ENCODE peak calls at places on chromosomes 11 and 22, in seven cellular contexts. One of them, this sample, is unnamed.

GRCh38 chr11:131666617-131667016 is 296.2 kb downstream of the NTM start:
- DNase-seq in IMR-90: peak
- DNase-seq in lower lobe of right lung: no peak
- DNase-seq in naive thymus-derived CD4-positive, alpha-beta T cell: no peak
- DNase-seq in right lobe of liver: no peak
- DNase-seq in kidney: no peak
- DNase-seq in brain microvascular endothelial cell: no peak
- DNase-seq in this sample: no peak

GRCh38 chr11:47863189-47863892 is 15.2 kb upstream of the NUP160 start:
- DNase-seq in IMR-90: peak
- DNase-seq in lower lobe of right lung: no peak
- DNase-seq in naive thymus-derived CD4-positive, alpha-beta T cell: peak
- DNase-seq in right lobe of liver: no peak
- DNase-seq in kidney: no peak
- DNase-seq in brain microvascular endothelial cell: peak
- DNase-seq in this sample: no peak

GRCh38 chr11:16511109-16511806 is 154.9 kb upstream of the SOX6 start:
- DNase-seq in IMR-90: peak
- DNase-seq in lower lobe of right lung: no peak
- DNase-seq in naive thymus-derived CD4-positive, alpha-beta T cell: no peak
- DNase-seq in right lobe of liver: no peak
- DNase-seq in kidney: no peak
- DNase-seq in brain microvascular endothelial cell: peak
- DNase-seq in this sample: peak

GRCh38 chr11:120907971-120908370 is 115.9 kb upstream of the TBCEL start:
- DNase-seq in IMR-90: no peak
- DNase-seq in lower lobe of right lung: no peak
- DNase-seq in naive thymus-derived CD4-positive, alpha-beta T cell: no peak
- DNase-seq in right lobe of liver: no peak
- DNase-seq in kidney: no peak
- DNase-seq in brain microvascular endothelial cell: no peak
- DNase-seq in this sample: no peak

GRCh38 chr11:45606514-45607024 is 58.9 kb downstream of the CHST1 start:
- DNase-seq in IMR-90: no peak
- DNase-seq in lower lobe of right lung: no peak
- DNase-seq in naive thymus-derived CD4-positive, alpha-beta T cell: no peak
- DNase-seq in right lobe of liver: no peak
- DNase-seq in kidney: no peak
- DNase-seq in brain microvascular endothelial cell: no peak
- DNase-seq in this sample: no peak

GRCh38 chr11:35857922-35858321 is 85.9 kb upstream of the LDLRAD3 start:
- DNase-seq in IMR-90: no peak
- DNase-seq in lower lobe of right lung: no peak
- DNase-seq in naive thymus-derived CD4-positive, alpha-beta T cell: no peak
- DNase-seq in right lobe of liver: no peak
- DNase-seq in kidney: no peak
- DNase-seq in brain microvascular endothelial cell: no peak
- DNase-seq in this sample: no peak

GRCh38 chr11:93861808-93862207 is 11.4 kb upstream of the VSTM5 start:
- DNase-seq in IMR-90: no peak
- DNase-seq in lower lobe of right lung: no peak
- DNase-seq in naive thymus-derived CD4-positive, alpha-beta T cell: no peak
- DNase-seq in right lobe of liver: no peak
- DNase-seq in kidney: peak
- DNase-seq in brain microvascular endothelial cell: no peak
- DNase-seq in this sample: no peak

GRCh38 chr11:74686792-74687191 is 44.4 kb downstream of the CHRDL2 start:
- DNase-seq in IMR-90: peak
- DNase-seq in lower lobe of right lung: peak
- DNase-seq in naive thymus-derived CD4-positive, alpha-beta T cell: no peak
- DNase-seq in right lobe of liver: no peak
- DNase-seq in kidney: peak
- DNase-seq in brain microvascular endothelial cell: peak
- DNase-seq in this sample: no peak

GRCh38 chr11:117823294-117823940 is 1.1 kb downstream of the FXYD2 start:
- DNase-seq in IMR-90: no peak
- DNase-seq in lower lobe of right lung: no peak
- DNase-seq in naive thymus-derived CD4-positive, alpha-beta T cell: peak
- DNase-seq in right lobe of liver: peak
- DNase-seq in kidney: peak
- DNase-seq in brain microvascular endothelial cell: peak
- DNase-seq in this sample: no peak

GRCh38 chr11:75668508-75669297 is at the start of gene MAP6:
- DNase-seq in IMR-90: no peak
- DNase-seq in lower lobe of right lung: no peak
- DNase-seq in naive thymus-derived CD4-positive, alpha-beta T cell: no peak
- DNase-seq in right lobe of liver: no peak
- DNase-seq in kidney: no peak
- DNase-seq in brain microvascular endothelial cell: no peak
- DNase-seq in this sample: no peak

GRCh38 chr11:114302663-114303062 is 6.5 kb downstream of the NNMT start:
- DNase-seq in IMR-90: no peak
- DNase-seq in lower lobe of right lung: no peak
- DNase-seq in naive thymus-derived CD4-positive, alpha-beta T cell: no peak
- DNase-seq in right lobe of liver: no peak
- DNase-seq in kidney: no peak
- DNase-seq in brain microvascular endothelial cell: no peak
- DNase-seq in this sample: no peak

GRCh38 chr11:57453543-57454177 is 6.7 kb upstream of the RTN4RL2 start:
- DNase-seq in IMR-90: no peak
- DNase-seq in lower lobe of right lung: no peak
- DNase-seq in naive thymus-derived CD4-positive, alpha-beta T cell: no peak
- DNase-seq in right lobe of liver: peak
- DNase-seq in kidney: no peak
- DNase-seq in brain microvascular endothelial cell: no peak
- DNase-seq in this sample: no peak

GRCh38 chr11:62372871-62373270 is 35.6 kb downstream of the ASRGL1 start:
- DNase-seq in IMR-90: no peak
- DNase-seq in lower lobe of right lung: no peak
- DNase-seq in naive thymus-derived CD4-positive, alpha-beta T cell: no peak
- DNase-seq in right lobe of liver: no peak
- DNase-seq in kidney: no peak
- DNase-seq in brain microvascular endothelial cell: no peak
- DNase-seq in this sample: no peak

GRCh38 chr22:22460635-22461034 is 47.9 kb downstream of the ZNF280B start:
- DNase-seq in IMR-90: no peak
- DNase-seq in lower lobe of right lung: no peak
- DNase-seq in naive thymus-derived CD4-positive, alpha-beta T cell: no peak
- DNase-seq in right lobe of liver: no peak
- DNase-seq in kidney: no peak
- DNase-seq in brain microvascular endothelial cell: no peak
- DNase-seq in this sample: no peak

GRCh38 chr11:118448294-118448693 is 12.0 kb downstream of the KMT2A start:
- DNase-seq in IMR-90: peak
- DNase-seq in lower lobe of right lung: no peak
- DNase-seq in naive thymus-derived CD4-positive, alpha-beta T cell: no peak
- DNase-seq in right lobe of liver: no peak
- DNase-seq in kidney: no peak
- DNase-seq in brain microvascular endothelial cell: no peak
- DNase-seq in this sample: no peak

GRCh38 chr22:43289976-43290663 is 53.1 kb downstream of the SCUBE1 start:
- DNase-seq in IMR-90: peak
- DNase-seq in lower lobe of right lung: peak
- DNase-seq in naive thymus-derived CD4-positive, alpha-beta T cell: no peak
- DNase-seq in right lobe of liver: no peak
- DNase-seq in kidney: no peak
- DNase-seq in brain microvascular endothelial cell: no peak
- DNase-seq in this sample: no peak

GRCh38 chr11:119362741-119363080 is 16.2 kb upstream of the MFRP start:
- DNase-seq in IMR-90: no peak
- DNase-seq in lower lobe of right lung: no peak
- DNase-seq in naive thymus-derived CD4-positive, alpha-beta T cell: no peak
- DNase-seq in right lobe of liver: no peak
- DNase-seq in kidney: peak
- DNase-seq in brain microvascular endothelial cell: no peak
- DNase-seq in this sample: no peak

GRCh38 chr11:65903068-65903481 is 2.9 kb upstream of the FOSL1 start:
- DNase-seq in IMR-90: peak
- DNase-seq in lower lobe of right lung: no peak
- DNase-seq in naive thymus-derived CD4-positive, alpha-beta T cell: no peak
- DNase-seq in right lobe of liver: no peak
- DNase-seq in kidney: no peak
- DNase-seq in brain microvascular endothelial cell: peak
- DNase-seq in this sample: no peak

GRCh38 chr11:116813170-116813569 is 9.9 kb downstream of the APOA4 start:
- DNase-seq in IMR-90: no peak
- DNase-seq in lower lobe of right lung: no peak
- DNase-seq in naive thymus-derived CD4-positive, alpha-beta T cell: no peak
- DNase-seq in right lobe of liver: no peak
- DNase-seq in kidney: no peak
- DNase-seq in brain microvascular endothelial cell: no peak
- DNase-seq in this sample: no peak

GRCh38 chr11:63802637-63803414 is 10.4 kb upstream of the SPINDOC start:
- DNase-seq in IMR-90: peak
- DNase-seq in lower lobe of right lung: no peak
- DNase-seq in naive thymus-derived CD4-positive, alpha-beta T cell: no peak
- DNase-seq in right lobe of liver: no peak
- DNase-seq in kidney: peak
- DNase-seq in brain microvascular endothelial cell: peak
- DNase-seq in this sample: peak

GRCh38 chr22:43919106-43919965 is 4.3 kb upstream of the PNPLA3 start:
- DNase-seq in IMR-90: peak
- DNase-seq in lower lobe of right lung: no peak
- DNase-seq in naive thymus-derived CD4-positive, alpha-beta T cell: no peak
- DNase-seq in right lobe of liver: peak
- DNase-seq in kidney: no peak
- DNase-seq in brain microvascular endothelial cell: peak
- DNase-seq in this sample: no peak

DNA sequence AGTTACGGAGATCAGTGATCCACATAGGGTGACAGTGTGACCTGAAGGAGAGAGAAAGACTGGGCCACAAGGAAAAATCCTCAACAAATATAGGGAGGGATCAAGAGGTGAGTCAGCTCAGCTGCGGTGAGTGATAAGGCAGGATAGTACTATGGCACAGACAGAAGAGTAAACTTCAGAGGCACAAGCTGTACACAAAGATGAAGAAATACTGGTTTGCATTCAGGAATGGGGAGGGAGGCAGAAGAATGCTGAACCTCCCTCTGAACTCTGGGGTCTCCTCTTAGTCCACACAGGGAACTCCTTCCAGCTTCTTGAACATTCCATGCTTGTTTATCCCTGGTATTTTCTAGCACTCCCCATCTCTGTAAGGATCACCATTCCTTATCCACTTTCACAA is 162.7 kb downstream of the BARX2 start:
- DNase-seq in IMR-90: no peak
- DNase-seq in lower lobe of right lung: no peak
- DNase-seq in naive thymus-derived CD4-positive, alpha-beta T cell: no peak
- DNase-seq in right lobe of liver: no peak
- DNase-seq in kidney: no peak
- DNase-seq in brain microvascular endothelial cell: no peak
- DNase-seq in this sample: peak
- H3K27ac ChIP-seq in IMR-90: no peak
- H3K27ac ChIP-seq in lower lobe of right lung: no peak
- H3K27ac ChIP-seq in naive thymus-derived CD4-positive, alpha-beta T cell: no peak
- H3K27ac ChIP-seq in right lobe of liver: no peak
- H3K27ac ChIP-seq in kidney: no peak
- H3K27ac ChIP-seq in brain microvascular endothelial cell: no peak
- H3K27ac ChIP-seq in this sample: no peak

GRCh38 chr11:34787899-34788298 is 128.3 kb downstream of the APIP start:
- DNase-seq in IMR-90: peak
- DNase-seq in lower lobe of right lung: no peak
- DNase-seq in naive thymus-derived CD4-positive, alpha-beta T cell: no peak
- DNase-seq in right lobe of liver: no peak
- DNase-seq in kidney: no peak
- DNase-seq in brain microvascular endothelial cell: no peak
- DNase-seq in this sample: no peak
- H3K27ac ChIP-seq in IMR-90: no peak
- H3K27ac ChIP-seq in lower lobe of right lung: no peak
- H3K27ac ChIP-seq in naive thymus-derived CD4-positive, alpha-beta T cell: no peak
- H3K27ac ChIP-seq in right lobe of liver: no peak
- H3K27ac ChIP-seq in kidney: no peak
- H3K27ac ChIP-seq in brain microvascular endothelial cell: no peak
- H3K27ac ChIP-seq in this sample: no peak

DNA sequence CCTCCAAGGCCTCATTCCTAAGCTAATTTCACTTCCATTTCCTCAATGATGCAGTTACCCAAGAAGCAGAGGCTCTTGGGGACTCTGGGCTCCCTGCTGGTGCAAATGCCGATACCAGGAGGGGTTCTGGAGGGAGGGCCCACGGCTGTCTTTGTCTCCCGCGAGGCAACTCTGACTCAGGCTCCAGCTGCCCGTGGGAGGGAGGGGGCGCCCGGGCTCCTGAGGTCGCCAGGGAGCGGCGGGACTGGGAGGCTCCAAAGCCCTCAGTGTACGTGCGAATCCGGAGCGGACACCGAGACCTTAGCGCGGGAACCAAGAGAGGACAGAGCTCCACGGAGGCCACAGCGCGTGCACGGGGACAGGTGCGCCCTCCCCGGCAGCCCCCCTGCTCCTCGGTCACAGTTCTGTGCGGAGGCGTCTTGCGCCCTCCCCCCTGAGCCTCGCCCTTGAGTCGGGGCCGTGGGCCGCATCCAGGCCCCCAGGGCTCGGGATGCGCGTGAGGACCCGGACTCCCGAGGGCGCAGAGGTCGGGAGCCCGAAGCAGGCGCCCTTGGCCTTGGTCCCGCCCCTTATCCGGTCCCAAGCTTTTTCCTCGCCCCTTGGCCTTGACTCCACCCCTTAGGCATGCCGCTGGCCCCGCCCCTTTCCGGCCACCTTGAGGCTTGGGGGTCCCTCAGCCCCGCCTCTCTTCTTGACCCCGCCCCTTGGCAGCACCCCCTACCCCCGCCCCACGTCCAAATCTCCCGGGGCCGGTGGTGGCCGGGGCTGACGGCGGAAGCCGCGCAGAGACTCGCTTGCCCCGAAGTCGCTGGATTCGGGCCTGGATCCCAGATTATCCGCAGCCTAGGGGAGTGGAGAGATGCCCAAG is 4.7 kb upstream of the SHISA8 start:
- DNase-seq in IMR-90: peak
- DNase-seq in lower lobe of right lung: peak
- DNase-seq in naive thymus-derived CD4-positive, alpha-beta T cell: no peak
- DNase-seq in right lobe of liver: no peak
- DNase-seq in kidney: no peak
- DNase-seq in brain microvascular endothelial cell: peak
- DNase-seq in this sample: no peak
- H3K27ac ChIP-seq in IMR-90: no peak
- H3K27ac ChIP-seq in lower lobe of right lung: no peak
- H3K27ac ChIP-seq in naive thymus-derived CD4-positive, alpha-beta T cell: peak
- H3K27ac ChIP-seq in right lobe of liver: no peak
- H3K27ac ChIP-seq in kidney: no peak
- H3K27ac ChIP-seq in brain microvascular endothelial cell: no peak
- H3K27ac ChIP-seq in this sample: no peak

DNA sequence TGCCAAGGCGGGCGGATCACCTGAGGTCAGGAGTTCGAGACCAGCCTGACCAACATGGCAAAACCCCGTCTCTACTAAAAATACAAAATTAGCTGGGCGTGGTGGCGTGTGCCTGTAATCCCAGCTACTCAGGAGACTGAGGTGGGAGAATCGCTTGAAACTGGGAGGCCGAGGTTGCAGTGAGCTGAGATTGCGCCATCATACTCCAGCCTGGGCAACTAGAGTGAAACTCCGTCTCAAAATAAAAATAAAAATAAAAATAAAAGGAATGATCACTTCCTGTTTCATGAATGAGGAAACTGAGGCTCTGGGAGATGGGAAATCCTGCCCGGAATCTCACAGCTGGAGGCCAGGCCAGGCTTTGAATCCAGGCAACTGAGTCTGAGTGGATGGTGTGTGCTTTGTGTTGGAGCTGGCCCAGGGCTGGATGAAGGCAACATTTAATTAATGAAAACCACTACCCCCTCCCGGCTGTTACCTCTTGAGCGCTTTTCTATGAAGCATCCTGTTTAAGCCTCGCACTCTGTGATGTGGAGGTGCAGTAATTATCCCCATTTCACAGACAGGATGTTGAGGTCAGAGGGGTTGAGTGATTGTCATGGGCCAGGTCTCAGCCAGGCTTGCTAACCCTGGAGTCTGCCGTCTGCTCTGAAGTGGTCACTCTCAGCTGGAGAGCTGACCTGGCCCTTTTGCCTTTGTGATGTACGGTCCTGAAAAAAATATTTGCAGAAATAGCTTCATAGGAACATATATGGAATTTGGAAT is 27.8 kb downstream of the LRP5 start:
- DNase-seq in IMR-90: no peak
- DNase-seq in lower lobe of right lung: no peak
- DNase-seq in naive thymus-derived CD4-positive, alpha-beta T cell: no peak
- DNase-seq in right lobe of liver: no peak
- DNase-seq in kidney: no peak
- DNase-seq in brain microvascular endothelial cell: no peak
- DNase-seq in this sample: no peak
- H3K27ac ChIP-seq in IMR-90: no peak
- H3K27ac ChIP-seq in lower lobe of right lung: no peak
- H3K27ac ChIP-seq in naive thymus-derived CD4-positive, alpha-beta T cell: no peak
- H3K27ac ChIP-seq in right lobe of liver: no peak
- H3K27ac ChIP-seq in kidney: no peak
- H3K27ac ChIP-seq in brain microvascular endothelial cell: no peak
- H3K27ac ChIP-seq in this sample: no peak